ENCODE peak calls at places on chromosome 7, in ten cellular contexts. G is right lobe of liver, R is Peyer's patch, H is H1, N is HCT116, S is suprapubic skin, M is tibial nerve, T is H54, D is body of pancreas, U is heart left ventricle. C is an unnamed sample.

GRCh38 chr7:131235489-131236317 is 92.0 kb upstream of the MKLN1 start:
- DNase-seq in G (no peak), R (peak), H (no peak), N (peak), S (no peak), M (peak), T (peak), D (peak), U (peak), C (no peak)

GRCh38 chr7:116679495-116679894 is 7.5 kb downstream of the MET start:
- DNase-seq in G (no peak), R (no peak), H (no peak), N (no peak), S (no peak), M (no peak), T (no peak), D (no peak), U (no peak), C (no peak)

GRCh38 chr7:151941009-151941408 is 15.2 kb upstream of the GALNTL5 start:
- DNase-seq in G (no peak), R (no peak), H (no peak), N (no peak), S (no peak), M (no peak), T (no peak), D (no peak), U (no peak), C (no peak)

GRCh38 chr7:99733003-99733402 is 2.0 kb downstream of the CYP3A7 start:
- DNase-seq in G (no peak), R (no peak), H (no peak), N (no peak), S (no peak), M (no peak), T (no peak), D (peak), U (no peak), C (no peak)

GRCh38 chr7:19713676-19714075 is 4.8 kb upstream of the POLR1F start:
- DNase-seq in G (no peak), R (peak), H (no peak), N (peak), S (no peak), M (peak), T (no peak), D (peak), U (no peak), C (no peak)

GRCh38 chr7:81845628-81846259 is 75.9 kb upstream of the HGF start:
- DNase-seq in G (no peak), R (no peak), H (no peak), N (no peak), S (no peak), M (no peak), T (no peak), D (no peak), U (no peak), C (no peak)

GRCh38 chr7:110801502-110801901 is 289.4 kb upstream of the LRRN3 start:
- DNase-seq in G (no peak), R (no peak), H (no peak), N (no peak), S (no peak), M (no peak), T (no peak), D (no peak), U (no peak), C (no peak)

GRCh38 chr7:42645906-42646305 is 266.0 kb downstream of the C7orf25 start:
- DNase-seq in G (no peak), R (no peak), H (no peak), N (no peak), S (no peak), M (no peak), T (no peak), D (no peak), U (no peak), C (no peak)

GRCh38 chr7:26375604-26376207 is 84.0 kb downstream of the SNX10 start:
- DNase-seq in G (no peak), R (no peak), H (no peak), N (no peak), S (no peak), M (no peak), T (no peak), D (no peak), U (no peak), C (no peak)

GRCh38 chr7:116955801-116956514 is 2.7 kb downstream of the ST7 start:
- DNase-seq in G (no peak), R (no peak), H (no peak), N (no peak), S (no peak), M (peak), T (no peak), D (peak), U (peak), C (no peak)

GRCh38 chr7:157686285-157686894 is 349.6 kb downstream of the DNAJB6 start:
- DNase-seq in G (no peak), R (no peak), H (peak), N (no peak), S (peak), M (no peak), T (no peak), D (no peak), U (no peak), C (no peak)

GRCh38 chr7:131554880-131555516 is 1.4 kb downstream of the PODXL start:
- DNase-seq in G (no peak), R (no peak), H (no peak), N (no peak), S (no peak), M (no peak), T (no peak), D (no peak), U (no peak), C (no peak)

GRCh38 chr7:45325378-45325777 is 167.8 kb downstream of the RAMP3 start:
- DNase-seq in G (no peak), R (no peak), H (no peak), N (no peak), S (no peak), M (no peak), T (no peak), D (no peak), U (no peak), C (no peak)

GRCh38 chr7:121494531-121494930 is 98.4 kb upstream of the FAM3C start:
- DNase-seq in G (no peak), R (no peak), H (no peak), N (no peak), S (no peak), M (no peak), T (no peak), D (no peak), U (no peak), C (no peak)

GRCh38 chr7:503575-504111 is 16.0 kb downstream of the PDGFA start:
- DNase-seq in G (peak), R (no peak), H (no peak), N (no peak), S (no peak), M (no peak), T (no peak), D (peak), U (peak), C (no peak)

GRCh38 chr7:110539216-110539615 is 551.7 kb upstream of the LRRN3 start:
- DNase-seq in G (no peak), R (no peak), H (no peak), N (no peak), S (no peak), M (no peak), T (no peak), D (no peak), U (no peak), C (no peak)

GRCh38 chr7:151078233-151079040 is 2.2 kb downstream of the FASTK start:
- DNase-seq in G (no peak), R (no peak), H (no peak), N (no peak), S (no peak), M (no peak), T (no peak), D (no peak), U (no peak), C (no peak)

GRCh38 chr7:98051118-98051744 is 55.4 kb upstream of the LMTK2 start:
- DNase-seq in G (no peak), R (peak), H (peak), N (peak), S (peak), M (no peak), T (no peak), D (peak), U (no peak), C (peak)

GRCh38 chr7:44970521-44971051 is 8.2 kb downstream of the MYO1G start:
- DNase-seq in G (no peak), R (no peak), H (no peak), N (no peak), S (no peak), M (no peak), T (no peak), D (no peak), U (no peak), C (no peak)

GRCh38 chr7:29415215-29415614 is 148.4 kb upstream of the PRR15 start:
- DNase-seq in G (no peak), R (no peak), H (no peak), N (no peak), S (no peak), M (no peak), T (no peak), D (no peak), U (no peak), C (no peak)

GRCh38 chr7:95046494-95047240 is 139.3 kb downstream of the PPP1R9A start:
- DNase-seq in G (no peak), R (no peak), H (no peak), N (no peak), S (no peak), M (no peak), T (no peak), D (no peak), U (no peak), C (no peak)

GRCh38 chr7:103648135-103648534 is 202.1 kb upstream of the SLC26A5 start:
- DNase-seq in G (no peak), R (no peak), H (no peak), N (no peak), S (no peak), M (no peak), T (no peak), D (no peak), U (no peak), C (no peak)

GRCh38 chr7:118583651-118584050 is 359.1 kb downstream of the ANKRD7 start:
- DNase-seq in G (no peak), R (no peak), H (no peak), N (no peak), S (no peak), M (no peak), T (no peak), D (no peak), U (no peak), C (no peak)

GRCh38 chr7:55469271-55469681 is 103.0 kb downstream of the VOPP1 start:
- DNase-seq in G (no peak), R (peak), H (no peak), N (no peak), S (no peak), M (no peak), T (no peak), D (no peak), U (no peak), C (no peak)

GRCh38 chr7:55468495-55468894 is 103.4 kb downstream of the LANCL2 start:
- DNase-seq in G (no peak), R (peak), H (no peak), N (no peak), S (no peak), M (no peak), T (no peak), D (no peak), U (no peak), C (no peak)

GRCh38 chr7:55467047-55467593 is 102.0 kb downstream of the LANCL2 start:
- DNase-seq in G (no peak), R (peak), H (no peak), N (no peak), S (no peak), M (no peak), T (no peak), D (no peak), U (no peak), C (no peak)

GRCh38 chr7:55463863-55464262 is 98.7 kb downstream of the LANCL2 start:
- DNase-seq in G (no peak), R (no peak), H (no peak), N (no peak), S (no peak), M (no peak), T (no peak), D (no peak), U (no peak), C (no peak)

GRCh38 chr7:55464422-55464821 is 99.3 kb downstream of the LANCL2 start:
- DNase-seq in G (no peak), R (no peak), H (no peak), N (no peak), S (no peak), M (no peak), T (no peak), D (no peak), U (no peak), C (no peak)
- TF ChIP-seq POLR2A in G (no peak), R (no peak), H (no peak), N (no peak), S (no peak), M (no peak), T (no peak), D (no peak), U (no peak), C (no peak)

GRCh38 chr7:122550545-122550944 is 148.4 kb downstream of the RNF133 start:
- DNase-seq in G (no peak), R (no peak), H (no peak), N (no peak), S (no peak), M (no peak), T (no peak), D (no peak), U (no peak), C (no peak)
- TF ChIP-seq POLR2A in G (no peak), R (no peak), H (no peak), N (no peak), S (no peak), M (no peak), T (no peak), D (no peak), U (no peak), C (no peak)

DNA sequence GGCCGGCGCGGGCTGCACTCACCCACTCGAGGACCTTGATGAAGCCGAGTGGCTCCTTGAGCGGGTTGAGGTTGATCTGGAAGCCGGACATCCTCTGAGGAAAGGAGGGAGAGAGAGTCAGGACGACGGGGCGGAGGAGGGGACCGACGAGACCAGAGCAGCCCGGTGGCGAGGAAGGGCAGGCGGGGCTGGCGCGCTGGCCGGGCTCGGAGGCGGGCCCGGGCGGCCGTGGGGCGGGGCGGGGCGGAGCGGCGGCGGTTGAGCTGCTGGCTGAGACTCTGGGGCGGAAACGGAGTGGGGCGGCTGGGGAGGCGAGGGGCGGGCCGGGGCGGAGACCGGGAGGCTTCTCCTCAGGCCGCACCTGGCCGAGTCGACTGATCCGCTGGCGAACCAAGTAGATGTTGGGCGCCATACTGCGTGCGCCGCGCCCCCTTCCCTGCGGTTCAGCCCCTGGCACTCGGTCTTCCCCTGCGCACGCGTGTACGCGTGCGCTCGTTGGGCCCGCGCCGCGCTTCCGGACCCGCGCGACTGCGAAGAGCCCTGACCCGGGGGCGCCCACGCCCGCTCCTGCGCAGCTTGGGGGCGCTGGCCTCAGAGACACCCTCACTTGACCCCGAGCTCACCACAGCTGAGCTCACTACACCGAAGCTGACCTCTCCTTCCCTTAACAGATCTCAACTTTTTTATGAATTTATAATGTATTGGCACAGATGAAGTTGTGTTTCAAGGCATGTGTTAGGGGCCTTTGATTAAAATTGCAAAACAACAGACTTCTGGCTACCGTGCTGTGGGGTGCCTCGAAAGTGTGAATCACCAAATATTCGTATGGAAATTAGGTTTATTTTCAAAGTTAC is at the start of gene SYPL1:
- DNase-seq in G (peak), R (peak), H (peak), N (peak), S (peak), M (peak), T (peak), D (peak), U (peak), C (peak)
- TF ChIP-seq POLR2A in G (peak), R (peak), H (peak), N (no peak), S (no peak), M (no peak), T (peak), D (peak), U (no peak), C (no peak)

DNA sequence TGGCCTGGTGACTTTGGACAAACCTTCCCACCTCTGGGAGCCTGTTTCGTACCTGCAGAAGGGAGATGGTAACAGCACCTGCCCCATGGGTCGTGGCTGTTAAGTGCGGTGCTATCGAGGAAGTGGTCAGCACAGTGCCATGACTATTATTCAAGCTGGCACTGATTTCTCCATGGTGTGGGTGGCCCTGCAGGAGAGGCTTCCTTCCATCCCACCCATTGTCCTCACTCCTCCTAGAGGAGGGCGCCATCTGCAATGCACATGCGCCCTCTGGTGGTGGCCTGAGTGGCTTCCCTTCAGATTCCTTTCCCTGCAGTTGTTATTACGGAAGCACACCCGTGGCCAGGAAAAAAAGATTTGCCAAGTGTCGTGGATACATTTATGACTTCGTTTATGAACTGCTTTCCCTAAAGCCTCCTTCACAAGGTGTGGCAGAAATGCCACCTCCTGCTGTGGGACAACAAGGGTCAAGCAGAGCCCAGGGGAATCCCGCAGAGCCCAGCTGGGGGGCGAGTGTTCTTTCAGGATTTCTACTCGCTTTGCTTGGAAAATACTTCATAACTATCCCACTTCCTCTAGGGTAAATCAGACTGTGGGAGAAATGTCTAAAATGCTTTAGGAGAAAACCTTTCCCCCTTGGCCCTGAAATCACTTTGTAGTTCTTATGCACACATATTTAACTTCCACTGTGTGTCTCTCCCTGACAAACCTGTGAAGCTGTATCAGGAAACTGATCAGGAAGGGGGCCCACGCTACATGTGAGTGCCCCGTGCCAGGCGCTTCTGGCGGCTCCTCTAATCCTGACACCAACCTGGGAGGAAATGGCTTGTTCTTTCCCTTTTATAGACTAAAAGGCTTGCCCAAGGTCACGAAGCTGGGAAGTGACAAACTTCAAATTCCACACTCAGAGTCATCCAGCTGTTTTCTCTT is 98.0 kb upstream of the ANLN start:
- DNase-seq in G (peak), R (peak), H (peak), N (peak), S (peak), M (peak), T (peak), D (peak), U (peak), C (peak)
- TF ChIP-seq POLR2A in G (no peak), R (no peak), H (no peak), N (no peak), S (no peak), M (no peak), T (no peak), D (no peak), U (no peak), C (no peak)

DNA sequence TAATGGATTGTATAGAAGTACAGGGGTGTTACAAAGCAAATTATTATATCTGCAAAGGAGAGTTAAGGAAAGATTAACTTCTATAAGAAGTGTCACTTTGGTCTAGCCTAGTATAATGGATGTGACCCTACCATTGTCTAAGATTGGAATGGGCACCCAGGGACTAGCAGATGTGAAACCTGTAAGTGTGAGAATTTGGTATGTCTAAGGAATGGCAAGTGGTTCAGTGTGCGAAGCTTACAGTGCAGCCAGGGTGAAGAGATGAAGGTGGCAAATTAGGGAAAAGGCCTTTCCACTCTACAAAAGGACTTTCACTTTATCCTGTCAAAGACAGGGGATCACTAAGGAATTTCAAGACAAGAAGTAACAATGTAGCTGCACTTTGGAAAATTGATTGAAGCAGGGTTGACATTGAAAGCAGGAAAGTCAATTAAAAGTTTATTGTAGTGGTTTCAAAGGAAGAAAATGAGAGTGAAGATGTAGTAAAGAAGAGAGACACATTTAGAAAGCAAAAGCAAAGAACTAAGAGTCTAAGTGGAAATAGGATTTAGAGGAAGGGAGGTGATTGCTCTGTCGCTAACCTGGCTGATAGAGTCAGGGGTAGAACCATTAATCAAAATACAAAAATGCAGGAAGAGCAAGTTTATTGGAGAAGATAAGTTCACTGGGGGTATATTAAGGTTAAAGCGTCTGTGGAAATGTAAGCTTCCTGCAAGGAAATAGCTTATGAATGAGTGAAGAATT is 47.4 kb downstream of the KCND2 start:
- DNase-seq in G (no peak), R (no peak), H (no peak), N (no peak), S (no peak), M (no peak), T (no peak), D (no peak), U (no peak), C (no peak)
- TF ChIP-seq POLR2A in G (no peak), R (no peak), H (no peak), N (no peak), S (no peak), M (no peak), T (no peak), D (no peak), U (no peak), C (no peak)

DNA sequence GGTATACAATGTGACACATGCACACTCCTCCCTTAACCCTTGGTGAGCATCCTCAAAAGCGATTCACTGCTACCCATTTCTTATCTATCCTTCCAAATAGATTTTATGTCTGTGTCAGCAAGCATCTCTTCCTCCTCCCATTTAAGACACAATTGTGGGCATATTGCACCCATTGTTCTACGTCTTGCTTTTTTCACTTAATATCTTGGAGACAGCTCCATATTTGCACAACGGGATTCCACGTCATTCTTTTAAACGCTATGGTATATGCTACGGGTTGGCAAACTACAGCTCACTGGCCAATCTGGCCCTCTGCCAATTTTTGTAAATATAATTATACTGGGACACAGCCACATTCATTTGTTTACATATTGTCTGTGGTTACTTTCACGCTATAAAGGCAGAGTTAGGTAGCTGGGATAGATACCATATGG is 88.6 kb downstream of the RNF216 start:
- DNase-seq in G (no peak), R (no peak), H (no peak), N (no peak), S (no peak), M (no peak), T (peak), D (no peak), U (no peak), C (no peak)
- TF ChIP-seq POLR2A in G (no peak), R (no peak), H (no peak), N (no peak), S (no peak), M (no peak), T (no peak), D (no peak), U (no peak), C (no peak)

C was measured in GM12891.